ENCODE peak calls at places on chromosomes 4 and X, in eight cellular contexts. I, G, O, N, C, K, E and T are unnamed samples. For H3K4me1, the result is how much of the 10 kb centered on the place peaks cover.

GRCh38 chr4:122170775-122171174 is 18.6 kb downstream of the BLTP1 start:
- DNase-seq in K (no peak), C (no peak), I (no peak), G (no peak), E (no peak), N (no peak), O (no peak), T (no peak)

GRCh38 chr4:38157592-38157991 is 197.4 kb downstream of the PTTG2 start:
- DNase-seq in C (no peak), E (peak), I (no peak), N (no peak), K (peak), G (no peak), O (no peak), T (no peak)

GRCh38 chrX:23901805-23902204 is 5.9 kb downstream of the APOO start:
- DNase-seq in I (peak), N (peak), E (peak), O (peak), C (peak), G (no peak), K (peak), T (no peak)

GRCh38 chr4:10083331-10083769 is 33.2 kb downstream of the WDR1 start:
- DNase-seq in K (peak), I (no peak), O (no peak), C (no peak), E (no peak), N (no peak), G (peak), T (no peak)

GRCh38 chr4:127586922-127587571 is 45.7 kb upstream of the INTU start:
- DNase-seq in O (peak), C (no peak), G (no peak), I (peak), N (no peak), K (no peak), E (peak), T (peak)

GRCh38 chr4:1792832-1793495 is at the start of gene FGFR3:
- DNase-seq in N (peak), C (no peak), I (peak), G (no peak), K (no peak), E (no peak), O (peak), T (no peak)

GRCh38 chrX:70174754-70175153 is 2.5 kb upstream of the DGAT2L6 start:
- DNase-seq in C (no peak), I (no peak), K (no peak), O (no peak), N (no peak), G (no peak), E (no peak), T (no peak)

GRCh38 chr4:129146639-129147038 is 50.7 kb downstream of the C4orf33 start:
- DNase-seq in E (no peak), C (no peak), G (no peak), N (no peak), K (no peak), O (no peak), I (peak), T (no peak)

GRCh38 chrX:119486745-119487144 is 18.5 kb downstream of the SLC25A5 start:
- DNase-seq in I (no peak), E (no peak), C (no peak), G (no peak), K (peak), N (no peak), O (no peak), T (no peak)

GRCh38 chrX:24350217-24350616 is 10.2 kb upstream of the SUPT20HL1 start:
- DNase-seq in G (no peak), E (no peak), N (no peak), C (no peak), O (no peak), K (no peak), I (peak), T (no peak)

GRCh38 chrX:56564921-56565861 is 1.8 kb downstream of the UBQLN2 start:
- DNase-seq in G (no peak), K (no peak), O (peak), I (peak), E (peak), N (no peak), C (no peak), T (no peak)

GRCh38 chr4:98627883-98628282 is 30.5 kb downstream of the TSPAN5 start:
- DNase-seq in K (no peak), G (no peak), E (peak), N (no peak), I (no peak), O (no peak), C (no peak), T (no peak)

GRCh38 chr4:138494931-138495330 is 252.8 kb upstream of the SLC7A11 start:
- DNase-seq in G (no peak), O (no peak), I (peak), C (no peak), E (peak), K (no peak), N (no peak), T (peak)

GRCh38 chrX:151713859-151714258 is 2.0 kb upstream of the FATE1 start:
- DNase-seq in G (no peak), C (no peak), I (peak), K (no peak), N (no peak), E (peak), O (peak), T (no peak)

GRCh38 chr4:54499308-54500074 is 158.3 kb upstream of the KIT start:
- DNase-seq in K (no peak), G (no peak), N (no peak), O (no peak), I (peak), C (no peak), E (peak), T (no peak)

GRCh38 chrX:126065901-126066660 is 100.0 kb downstream of the DCAF12L2 start:
- DNase-seq in I (no peak), E (no peak), N (peak), K (no peak), O (no peak), C (no peak), G (peak), T (no peak)

GRCh38 chrX:31679861-31680260 is 608.0 kb upstream of the FTHL17 start:
- DNase-seq in G (no peak), I (no peak), O (no peak), E (no peak), N (no peak), K (no peak), C (no peak), T (no peak)

GRCh38 chr4:125315571-125316390 is 1.0 kb downstream of the FAT4 start:
- DNase-seq in K (peak), E (peak), C (peak), G (no peak), I (peak), N (peak), O (peak), T (no peak)

DNA sequence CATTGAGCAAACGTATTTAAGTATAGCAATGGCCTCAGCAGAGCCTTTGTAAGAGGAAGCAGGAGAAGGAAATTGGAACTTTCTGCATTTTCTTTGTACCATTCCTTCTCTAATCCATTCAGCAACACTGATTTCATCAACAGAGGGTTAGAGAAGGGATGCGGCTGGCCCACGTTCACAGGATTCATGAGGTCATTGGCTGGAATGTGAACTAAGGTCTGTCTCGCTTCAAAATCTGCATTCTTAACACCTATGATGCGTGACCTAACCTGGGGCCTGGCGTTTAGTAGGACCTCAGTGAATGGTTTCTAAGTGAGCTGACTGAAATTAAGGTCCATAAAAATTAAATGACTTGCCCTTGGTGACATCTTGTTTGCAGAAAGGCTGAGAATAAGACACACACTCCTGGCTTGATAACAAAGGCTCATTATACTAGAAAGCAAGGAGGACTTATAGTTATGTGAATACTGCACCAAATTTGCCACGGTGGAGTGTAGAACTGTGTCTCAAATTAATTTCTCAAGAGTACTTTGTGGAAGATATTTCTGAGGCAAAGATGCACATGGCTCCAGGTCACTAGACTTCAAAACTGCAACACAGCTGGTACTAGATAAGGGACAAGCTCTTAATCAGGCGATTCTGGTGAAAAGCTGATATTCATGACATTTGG is 25.4 kb downstream of the FGFBP1 start:
- DNase-seq in K (no peak), I (peak), O (no peak), N (no peak), C (no peak), E (no peak), G (peak), T (no peak)
- H3K4me1 ChIP-seq in K (under half), I (under half), O (under half), N (under half), C (under half), E (half or more), G (under half), T (under half)

DNA sequence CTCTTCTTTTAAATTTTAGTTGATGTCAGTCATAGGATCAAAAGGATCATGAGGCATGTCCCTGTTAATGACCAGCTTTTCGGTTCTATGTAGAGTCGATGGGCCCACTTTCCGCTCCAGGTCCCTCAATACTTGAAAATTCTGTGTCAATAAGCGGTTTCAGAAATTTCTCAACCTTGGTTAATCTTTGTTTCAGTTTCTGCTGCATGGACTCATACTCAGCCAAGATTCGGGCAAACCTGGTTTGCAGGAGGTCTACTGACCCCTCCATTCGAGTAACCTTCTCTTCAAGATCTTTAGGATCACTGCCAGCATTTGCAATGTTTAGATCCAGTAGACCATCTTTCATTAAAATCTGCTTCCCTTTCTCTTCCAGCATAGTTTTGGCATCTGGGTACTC is 22.0 kb upstream of the NFXL1 start:
- DNase-seq in K (no peak), N (no peak), E (no peak), O (no peak), G (no peak), I (no peak), C (no peak), T (no peak)
- H3K4me1 ChIP-seq in K (under half), N (under half), E (under half), O (under half), G (under half), I (under half), C (under half), T (under half)

DNA sequence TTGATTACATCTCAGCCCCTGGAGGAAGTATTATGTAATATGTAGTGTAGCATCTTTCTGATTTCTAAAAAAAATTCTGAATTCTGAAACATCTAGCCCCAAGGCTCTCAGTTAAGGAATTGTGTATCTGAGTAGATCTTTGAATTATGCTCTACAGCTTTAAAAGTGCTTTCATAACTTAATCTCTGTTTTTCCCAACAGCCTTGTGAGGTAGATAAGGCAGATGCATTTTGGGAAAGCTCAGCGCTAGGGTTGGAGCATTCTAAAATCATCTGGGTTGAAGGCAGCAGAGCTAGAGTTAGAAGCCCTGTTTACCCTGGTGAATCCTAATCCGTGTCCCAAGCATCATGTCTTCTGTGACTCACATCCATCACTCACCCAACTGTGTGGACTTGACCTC is 49.8 kb downstream of the FNIP2 start:
- DNase-seq in N (no peak), E (no peak), K (no peak), G (no peak), I (no peak), O (no peak), C (no peak), T (no peak)
- H3K4me1 ChIP-seq in N (under half), E (under half), K (under half), G (under half), I (under half), O (half or more), C (under half), T (under half)

GRCh38 chr4:86160423-86160822 is 199.4 kb downstream of the MAPK10 start:
- DNase-seq in I (peak), G (no peak), E (no peak), N (no peak), O (no peak), K (no peak), C (no peak), T (no peak)
- H3K4me1 ChIP-seq in I (under half), G (under half), E (under half), N (under half), O (under half), K (under half), C (under half), T (under half)

GRCh38 chrX:96682516-96682915 is 2.1 kb upstream of the DIAPH2 start:
- DNase-seq in N (no peak), I (no peak), G (no peak), E (no peak), K (no peak), O (no peak), C (no peak), T (no peak)

GRCh38 chrX:96683997-96684338 is 674 bp upstream of the DIAPH2 start:
- DNase-seq in G (no peak), E (no peak), K (no peak), I (no peak), O (no peak), N (no peak), C (no peak), T (no peak)

GRCh38 chrX:96688789-96689188 is 4.1 kb downstream of the DIAPH2 start:
- DNase-seq in C (no peak), O (no peak), G (no peak), K (no peak), I (peak), N (no peak), E (no peak), T (no peak)

GRCh38 chrX:96684339-96685204 is at the start of gene DIAPH2:
- DNase-seq in I (peak), N (peak), O (peak), C (peak), K (peak), E (peak), G (peak), T (peak)

GRCh38 chrX:96685205-96686099 is 810 bp downstream of the DIAPH2 start:
- DNase-seq in I (peak), N (peak), O (peak), K (peak), G (peak), E (peak), C (peak), T (no peak)
- H3K4me1 ChIP-seq in I (under half), N (under half), O (under half), K (under half), G (under half), E (under half), C (under half), T (under half)

DNA sequence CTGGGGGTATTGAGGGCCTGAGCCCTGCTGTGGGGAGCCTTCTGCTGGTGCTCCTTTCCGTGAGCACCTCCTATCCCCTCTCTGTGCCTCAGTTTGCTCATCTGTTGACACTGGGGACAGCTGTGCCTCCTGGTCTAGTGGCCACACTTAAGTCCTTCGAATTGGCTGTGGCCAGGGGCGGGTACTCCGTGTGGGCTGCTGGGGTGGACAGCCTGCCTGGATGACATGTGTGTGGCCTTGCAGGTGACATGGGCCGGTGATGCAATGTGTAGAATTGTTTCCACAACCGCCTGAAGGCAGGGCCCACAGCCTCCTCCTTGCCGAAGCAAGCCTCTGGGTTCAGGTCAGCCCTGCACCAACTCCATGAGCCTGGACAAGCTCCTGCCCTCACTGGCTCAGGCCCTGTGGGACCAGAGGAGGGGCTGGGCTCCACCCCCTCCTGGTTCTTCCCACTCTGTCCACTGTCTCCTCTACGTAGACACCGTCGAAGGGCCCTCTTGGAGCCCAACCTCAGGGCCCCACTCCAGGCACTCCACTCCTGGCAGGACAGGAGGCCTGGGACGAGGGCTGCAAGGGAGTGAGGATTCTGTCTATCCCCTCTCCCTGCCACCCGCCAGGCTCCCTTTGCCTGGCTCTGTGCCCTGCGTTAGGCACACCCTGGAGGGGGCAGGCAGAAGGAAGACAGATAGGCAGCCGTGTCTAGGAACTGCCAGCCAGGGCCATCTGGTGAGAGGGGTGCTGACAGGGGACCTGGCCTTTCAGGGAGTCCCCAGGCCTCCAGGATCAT is 1.2 kb downstream of the SH3BP2 start:
- DNase-seq in C (peak), E (no peak), N (peak), I (peak), K (peak), G (peak), O (no peak), T (no peak)
- H3K4me1 ChIP-seq in C (under half), E (under half), N (under half), I (under half), K (under half), G (half or more), O (under half), T (under half)

GRCh38 chr4:157887316-157887715 is 285.5 kb downstream of the GASK1B start:
- DNase-seq in K (no peak), O (no peak), E (no peak), I (no peak), N (no peak), G (no peak), C (no peak), T (no peak)

GRCh38 chr4:157888281-157888680 is 284.5 kb downstream of the GASK1B start:
- DNase-seq in E (no peak), N (no peak), K (no peak), O (no peak), G (no peak), C (no peak), I (no peak), T (no peak)

GRCh38 chr4:157886650-157887049 is 286.2 kb downstream of the GASK1B start:
- DNase-seq in N (no peak), E (no peak), I (no peak), G (no peak), C (no peak), O (no peak), K (no peak), T (no peak)

GRCh38 chr4:157885785-157886184 is 287.0 kb downstream of the GASK1B start:
- DNase-seq in O (no peak), E (no peak), C (no peak), G (no peak), I (no peak), N (no peak), K (no peak), T (no peak)
- H3K4me1 ChIP-seq in O (under half), E (under half), C (under half), G (under half), I (under half), N (under half), K (under half), T (under half)